ENCODE peak calls at places on chromosomes 16 and 17, in four cellular contexts. T is K562, P is GM12878, O is H1. I is an unnamed sample.

GRCh38 chr17:75512946-75513666 is 2.2 kb downstream of the CASKIN2 start:
- DNase-seq in P (no peak), O (no peak), T (no peak), I (no peak)

GRCh38 chr16:19284207-19284606 is 1.3 kb upstream of the CLEC19A start:
- DNase-seq in P (no peak), O (no peak), T (no peak), I (peak)

GRCh38 chr17:55144518-55144917 is 120.2 kb upstream of the HLF start:
- DNase-seq in T (no peak), O (no peak), P (no peak), I (no peak)

GRCh38 chr17:73592531-73592961 is 51.7 kb downstream of the SDK2 start:
- DNase-seq in O (no peak), T (no peak), P (no peak), I (no peak)

GRCh38 chr17:68061512-68062313 is 26.2 kb downstream of the KPNA2 start:
- DNase-seq in T (no peak), O (no peak), P (no peak), I (no peak)

GRCh38 chr16:26729917-26730541 is 336.7 kb upstream of the C16orf82 start:
- DNase-seq in P (no peak), T (no peak), O (no peak), I (no peak)

GRCh38 chr17:80526116-80526910 is 18.3 kb upstream of the RPTOR start:
- DNase-seq in T (no peak), O (no peak), P (no peak), I (no peak)

GRCh38 chr17:48228720-48229119 is 121.2 kb downstream of the SNX11 start:
- DNase-seq in T (peak), P (no peak), O (peak), I (no peak)

GRCh38 chr17:64081802-64082799 is 47.8 kb downstream of the ERN1 start:
- DNase-seq in P (peak), O (no peak), T (peak), I (peak)

GRCh38 chr16:57730771-57731730 is 4.5 kb upstream of the KATNB1 start:
- DNase-seq in T (no peak), O (no peak), P (no peak), I (no peak)

GRCh38 chr17:47735536-47736011 is 2.5 kb downstream of the TBX21 start:
- DNase-seq in P (peak), T (no peak), O (no peak), I (no peak)

GRCh38 chr17:82228842-82229685 is at the start of gene SLC16A3:
- DNase-seq in P (no peak), O (peak), T (no peak), I (no peak)

GRCh38 chr16:15879255-15879804 is 9.1 kb downstream of the CEP20 start:
- DNase-seq in P (no peak), O (no peak), T (peak), I (no peak)

GRCh38 chr17:64739316-64740058 is 77.4 kb upstream of the SMURF2 start:
- DNase-seq in P (no peak), O (no peak), T (no peak), I (no peak)

GRCh38 chr17:30780343-30780742 is 44.1 kb downstream of the CRLF3 start:
- DNase-seq in P (peak), O (no peak), T (no peak), I (no peak)
- TF ChIP-seq EGR1 in P (no peak), O (no peak), T (no peak), I (no peak)

GRCh38 chr16:29975811-29976511 is 2.3 kb downstream of the TAOK2 start:
- DNase-seq in P (no peak), T (no peak), O (no peak), I (no peak)
- TF ChIP-seq CTCF in P (no peak), T (no peak), O (no peak), I (no peak)

GRCh38 chr17:8997994-8998628 is 23.2 kb upstream of the NTN1 start:
- DNase-seq in T (peak), O (peak), P (peak), I (peak)

GRCh38 chr17:8991514-8992285 is 26.2 kb upstream of the PIK3R5 start:
- DNase-seq in T (peak), O (peak), P (no peak), I (peak)

GRCh38 chr17:8995711-8996110 is 25.6 kb upstream of the NTN1 start:
- DNase-seq in O (no peak), T (no peak), P (no peak), I (no peak)

GRCh38 chr17:8994319-8994718 is 27.0 kb upstream of the NTN1 start:
- DNase-seq in T (peak), P (peak), O (peak), I (peak)
- TF ChIP-seq EGR1 in T (no peak), P (no peak), O (no peak), I (no peak)

GRCh38 chr17:44363613-44364159 is at the start of gene FAM171A2:
- DNase-seq in O (peak), P (no peak), T (peak), I (no peak)
- TF ChIP-seq CTCF in O (peak), P (peak), T (peak), I (peak)

DNA sequence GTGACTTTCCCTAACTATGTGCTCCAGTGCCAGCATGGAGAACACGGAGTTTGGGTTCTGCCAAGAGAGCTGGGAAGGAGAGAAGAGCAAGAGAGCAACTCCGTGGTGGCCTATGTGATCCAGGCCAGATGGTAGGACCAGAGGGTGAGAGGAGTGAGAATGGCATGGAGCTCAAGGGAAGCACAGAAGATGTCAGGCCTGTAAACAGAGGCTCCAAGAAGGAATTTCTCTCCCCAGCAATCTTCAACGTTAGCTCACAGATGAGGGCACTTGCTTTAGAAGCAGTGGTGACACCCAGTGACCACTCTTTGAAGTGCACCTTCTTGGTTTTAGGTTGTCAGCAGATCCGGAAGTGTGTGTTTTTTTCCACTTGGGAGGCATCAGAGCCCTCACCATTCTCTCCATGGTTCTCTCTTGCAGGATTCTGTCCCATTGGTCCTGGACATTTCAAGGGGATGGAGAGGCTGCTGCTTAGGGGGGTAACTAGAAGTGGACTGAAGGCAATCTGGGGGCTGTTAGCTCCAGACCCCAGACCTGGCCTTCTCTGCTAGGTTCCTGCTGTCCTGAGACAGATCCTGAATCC is 18.1 kb upstream of the TMEM98 start:
- DNase-seq in T (peak), O (peak), P (peak), I (peak)
- TF ChIP-seq EGR1 in T (no peak), O (no peak), P (no peak), I (no peak)